ENCODE peak calls at places on chromosome 14, in five cellular contexts. C is HepG2, S is K562, B is SK-N-SH, O is GM12878. I is an unnamed sample.

GRCh38 chr14:79370969-79371368 is 840.3 kb downstream of the DIO2 start:
- DNase-seq in C (no peak), S (no peak), B (no peak), O (no peak), I (no peak)

GRCh38 chr14:66634876-66635275 is 126.9 kb downstream of the GPHN start:
- DNase-seq in C (peak), S (no peak), B (no peak), O (no peak), I (no peak)

GRCh38 chr14:91406982-91407381 is 10.6 kb downstream of the CCDC88C start:
- DNase-seq in C (no peak), S (no peak), B (no peak), O (no peak), I (no peak)

GRCh38 chr14:61461808-61462275 is 140.5 kb downstream of the PRKCH start:
- DNase-seq in C (peak), S (peak), B (peak), O (no peak), I (no peak)

GRCh38 chr14:61098711-61099110 is 117.7 kb downstream of the SLC38A6 start:
- DNase-seq in C (no peak), S (no peak), B (no peak), O (no peak), I (no peak)

GRCh38 chr14:59507063-59507751 is 22.9 kb downstream of the JKAMP start:
- DNase-seq in C (peak), S (peak), B (peak), O (no peak), I (peak)

GRCh38 chr14:72801841-72802587 is 91.9 kb downstream of the DPF3 start:
- DNase-seq in C (no peak), S (no peak), B (no peak), O (no peak), I (no peak)

GRCh38 chr14:105358943-105359342 is 39.4 kb upstream of the TEX22 start:
- DNase-seq in C (no peak), S (no peak), B (no peak), O (no peak), I (no peak)

GRCh38 chr14:101561145-101561896 is at the start of gene DIO3:
- DNase-seq in C (no peak), S (no peak), B (peak), O (no peak), I (peak)

GRCh38 chr14:70317969-70318634 is 41.4 kb downstream of the COX16 start:
- DNase-seq in C (peak), S (no peak), B (peak), O (peak), I (no peak)

GRCh38 chr14:72665259-72665658 is 228.6 kb downstream of the DPF3 start:
- DNase-seq in C (peak), S (no peak), B (no peak), O (no peak), I (no peak)

GRCh38 chr14:71142375-71143038 is 235.2 kb downstream of the PCNX1 start:
- DNase-seq in C (no peak), S (no peak), B (no peak), O (peak), I (no peak)

GRCh38 chr14:28300356-28300755 is 466.2 kb upstream of the FOXG1 start:
- DNase-seq in C (no peak), S (no peak), B (no peak), O (no peak), I (no peak)

DNA sequence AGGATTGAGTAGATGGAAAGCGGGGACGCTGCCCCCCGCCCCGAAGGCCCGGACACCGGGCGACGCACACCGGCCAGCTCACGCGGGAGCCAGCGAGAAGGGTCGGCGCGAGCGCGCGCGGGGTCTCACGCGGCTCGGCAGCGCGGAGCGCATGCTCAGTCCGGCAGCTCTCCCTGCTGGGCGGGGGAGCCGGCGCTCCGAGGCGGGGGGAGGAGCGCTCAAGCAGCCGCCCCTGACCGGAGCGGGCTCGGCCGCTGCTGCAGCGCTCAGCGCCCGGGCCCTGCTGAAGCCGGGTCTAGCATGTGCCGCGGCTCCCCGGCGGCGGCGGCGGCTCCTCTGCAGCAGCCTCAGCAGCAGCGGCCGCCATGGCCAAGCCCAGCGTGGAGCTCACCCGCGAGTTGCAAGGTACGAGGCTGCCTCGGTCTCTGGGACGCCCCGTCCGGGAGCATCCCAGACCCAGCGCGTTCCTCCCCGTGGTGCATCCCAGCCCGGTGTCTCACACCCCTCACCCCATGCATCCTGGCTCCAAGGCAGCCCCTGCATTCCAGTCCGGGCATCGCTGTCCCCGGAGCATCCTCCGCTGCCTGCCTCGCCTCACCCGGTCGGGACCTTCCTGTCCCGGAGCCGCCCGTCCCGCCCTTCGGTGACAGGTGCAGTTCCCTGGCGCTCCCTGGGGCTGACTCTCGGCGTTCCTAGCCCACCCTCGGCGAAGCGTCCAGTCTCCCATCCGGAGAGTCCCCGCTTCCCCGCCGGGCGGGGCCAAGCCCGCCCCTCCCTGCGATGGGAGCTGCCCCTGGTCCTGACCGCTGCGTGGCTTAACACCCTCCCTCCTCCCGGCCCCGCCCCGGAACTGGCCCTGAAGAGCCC is at the start of gene CARMIL3:
- DNase-seq in C (peak), S (peak), B (peak), O (no peak), I (no peak)
- TF ChIP-seq EP300 in C (no peak), S (no peak), B (no peak), O (no peak), I (peak)

DNA sequence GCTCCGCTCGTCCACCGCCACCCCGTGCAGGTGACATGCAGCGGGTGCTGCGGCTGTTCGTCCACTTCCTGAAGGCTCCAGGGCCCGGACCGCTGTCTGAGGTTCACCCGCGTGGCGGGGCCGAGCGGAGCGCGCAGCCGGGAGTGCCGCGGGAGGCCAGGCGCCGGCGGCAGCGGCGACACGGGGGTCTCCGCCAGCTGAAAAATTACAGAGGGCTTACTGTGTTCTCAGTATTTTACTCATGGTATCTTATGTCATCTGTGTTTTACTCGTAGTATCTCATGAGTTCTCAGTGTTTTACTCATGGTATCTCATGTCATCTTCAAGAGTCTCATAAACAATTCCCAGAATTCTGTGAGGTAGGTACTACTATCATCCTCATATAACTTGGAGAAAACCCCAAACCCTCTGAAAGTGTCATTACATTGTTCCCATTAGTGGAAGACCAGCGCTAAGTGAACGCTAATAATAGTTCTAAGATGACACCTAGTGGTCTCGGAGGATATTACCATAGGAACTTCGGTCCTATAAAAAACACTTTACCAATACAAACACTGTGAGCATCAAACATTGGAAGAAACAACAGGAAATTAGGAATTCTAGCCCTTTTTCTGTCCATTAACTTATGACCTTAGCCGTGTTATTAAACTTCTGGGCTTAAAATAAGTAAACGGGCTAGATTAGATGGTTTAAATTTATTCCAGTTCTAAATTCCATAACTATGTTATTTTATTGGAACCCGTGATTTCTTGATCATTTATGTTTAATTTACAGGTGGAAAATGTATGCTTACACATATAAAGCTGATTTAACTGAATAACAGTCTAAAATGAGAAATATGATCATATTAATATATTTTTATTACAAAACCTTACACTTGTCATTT is 32.4 kb downstream of the AK7 start:
- DNase-seq in C (peak), S (peak), B (peak), O (peak), I (no peak)
- H3K4me3 ChIP-seq in C (peak), S (peak), B (no peak), O (peak), I (no peak)

GRCh38 chr14:103542545-103543088 is 13.6 kb downstream of the TRMT61A start:
- DNase-seq in C (no peak), S (peak), B (peak), O (no peak), I (no peak)

GRCh38 chr14:103540816-103541493 is 12.0 kb downstream of the TRMT61A start:
- DNase-seq in C (no peak), S (no peak), B (peak), O (no peak), I (no peak)

GRCh38 chr14:103543140-103543539 is 14.1 kb downstream of the TRMT61A start:
- DNase-seq in C (no peak), S (no peak), B (peak), O (no peak), I (no peak)

GRCh38 chr14:103541494-103541943 is 12.5 kb downstream of the TRMT61A start:
- DNase-seq in C (no peak), S (no peak), B (no peak), O (no peak), I (no peak)

GRCh38 chr14:103541944-103542544 is 13.0 kb downstream of the TRMT61A start:
- DNase-seq in C (no peak), S (no peak), B (no peak), O (no peak), I (no peak)
- H3K9ac ChIP-seq in C (no peak), S (peak), B (no peak), O (no peak), I (peak)

DNA sequence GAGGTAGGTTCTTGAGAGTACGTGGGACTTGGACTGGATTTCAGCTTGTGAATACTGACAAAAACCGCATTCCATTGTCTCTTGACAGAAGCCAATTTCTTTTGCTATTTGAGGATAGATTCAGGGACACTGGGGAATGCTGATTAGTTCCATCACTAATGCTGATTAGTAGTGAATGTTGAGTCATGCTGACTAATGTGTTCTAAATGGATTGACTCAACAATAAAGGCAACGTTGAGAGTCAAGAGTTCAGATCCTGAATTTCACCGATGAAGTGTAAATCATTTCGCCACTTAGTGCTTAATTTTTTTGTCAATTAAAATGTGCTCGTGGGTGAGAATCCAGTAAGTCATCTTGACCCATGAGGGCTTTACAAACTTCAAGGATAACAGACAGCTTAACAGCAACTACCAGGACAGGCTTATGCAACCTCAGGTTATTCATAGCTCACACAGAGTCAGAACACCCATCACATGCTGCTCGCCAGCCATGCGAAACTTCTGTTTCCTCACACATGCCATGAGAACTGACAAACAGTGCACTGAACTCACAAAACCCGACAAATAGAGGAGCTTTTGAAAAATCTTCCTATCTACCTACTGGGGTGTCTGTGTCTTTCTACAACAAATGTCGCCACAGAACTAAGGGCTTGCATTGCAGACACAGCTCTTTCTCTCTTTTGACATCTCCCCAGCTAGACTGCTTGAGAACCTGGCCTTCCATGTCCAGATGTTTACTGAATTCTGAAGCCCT is 316.5 kb downstream of the ZFP36L1 start:
- DNase-seq in C (peak), S (no peak), B (no peak), O (peak), I (peak)
- TF ChIP-seq EP300 in C (no peak), S (no peak), B (peak), O (peak), I (no peak)

GRCh38 chr14:75519826-75520692 is 2.2 kb upstream of the BATF start:
- DNase-seq in C (no peak), S (no peak), B (no peak), O (no peak), I (no peak)

GRCh38 chr14:75522919-75523318 is 650 bp downstream of the BATF start:
- DNase-seq in C (no peak), S (no peak), B (no peak), O (no peak), I (no peak)

GRCh38 chr14:75520852-75521251 is 1.4 kb upstream of the BATF start:
- DNase-seq in C (no peak), S (no peak), B (no peak), O (no peak), I (no peak)

GRCh38 chr14:75522224-75522764 is at the start of gene BATF:
- DNase-seq in C (no peak), S (no peak), B (no peak), O (no peak), I (no peak)

GRCh38 chr14:75521415-75522199 is 662 bp upstream of the BATF start:
- DNase-seq in C (peak), S (no peak), B (no peak), O (no peak), I (no peak)
- H3K4me3 ChIP-seq in C (no peak), S (no peak), B (no peak), O (peak), I (no peak)

GRCh38 chr14:24143511-24143910 is 2.1 kb upstream of the EMC9 start:
- DNase-seq in C (no peak), S (no peak), B (no peak), O (no peak), I (no peak)

GRCh38 chr14:24144451-24144850 is 2.0 kb downstream of the PSME2 start:
- DNase-seq in C (no peak), S (no peak), B (no peak), O (no peak), I (no peak)

GRCh38 chr14:24146622-24146977 is 190 bp upstream of the PSME2 start:
- DNase-seq in C (peak), S (peak), B (peak), O (peak), I (peak)

GRCh38 chr14:24145700-24146621 is at the start of gene PSME2:
- DNase-seq in C (no peak), S (no peak), B (no peak), O (no peak), I (no peak)

DNA sequence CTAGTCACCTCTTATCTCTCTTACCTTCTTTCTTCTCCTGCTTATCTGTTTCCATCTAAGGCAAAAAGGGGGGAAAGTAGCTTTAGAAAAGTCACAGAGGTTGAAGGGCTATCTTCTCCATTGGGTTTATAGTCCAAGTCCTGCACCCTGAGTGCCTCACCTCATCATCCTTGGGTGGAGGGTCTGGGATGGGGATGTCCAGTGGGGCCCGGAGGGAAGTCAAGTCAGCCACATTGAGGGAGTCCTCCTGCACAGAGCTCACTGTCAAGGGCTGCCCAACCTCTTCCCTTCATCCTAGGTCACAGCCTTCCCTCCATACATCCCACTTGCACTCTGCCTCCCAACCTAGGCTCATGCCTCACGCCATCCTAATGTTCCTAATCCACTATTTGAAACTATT is 1.2 kb downstream of the PSME2 start:
- DNase-seq in C (no peak), S (no peak), B (no peak), O (no peak), I (no peak)
- H3K9ac ChIP-seq in C (peak), S (peak), B (peak), O (peak), I (no peak)

DNA sequence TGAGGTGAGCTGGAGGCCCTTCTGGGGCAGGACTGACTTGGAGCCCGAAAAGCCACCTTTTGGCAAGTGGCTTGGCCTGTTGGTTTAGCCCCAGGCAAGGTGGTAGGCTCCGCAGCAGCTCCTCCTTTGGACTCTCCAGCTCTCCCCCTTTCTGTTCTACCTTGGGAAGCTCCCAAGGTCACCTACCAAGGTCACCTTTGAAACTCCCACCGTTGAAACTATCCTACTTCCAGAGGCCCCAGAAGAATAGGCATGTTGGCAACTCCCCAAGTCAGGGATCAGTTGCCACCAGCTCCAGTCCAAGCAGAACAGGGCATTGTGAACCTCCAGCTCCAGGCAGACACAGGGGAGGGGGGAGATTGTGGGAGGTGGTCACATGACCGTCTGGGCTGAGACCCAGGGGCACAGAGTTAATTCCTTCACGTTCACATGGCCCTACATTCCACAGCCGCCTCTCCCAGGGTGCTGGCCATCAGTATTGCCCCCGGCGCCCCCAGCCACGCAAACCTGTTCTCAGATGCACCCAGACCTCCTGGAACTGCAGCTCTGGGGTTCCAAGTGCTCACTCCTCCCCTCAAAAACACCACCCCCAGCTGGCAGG is 14.4 kb downstream of the IRF2BPL start:
- DNase-seq in C (peak), S (no peak), B (peak), O (no peak), I (no peak)
- TF ChIP-seq EP300 in C (no peak), S (no peak), B (no peak), O (no peak), I (no peak)

GRCh38 chr14:22533057-22533704 is 55.8 kb downstream of the DAD1 start:
- DNase-seq in C (no peak), S (no peak), B (no peak), O (no peak), I (no peak)
- H3K4me3 ChIP-seq in C (no peak), S (no peak), B (no peak), O (peak), I (no peak)

I was measured in H1.